ENCODE peak calls at places on chromosomes 3 and 15, in five cellular contexts. U is gastrocnemius medialis, A is foreskin fibroblast, L is heart right ventricle, R is PC-3. V is an unnamed sample.

GRCh38 chr15:30872341-30872748 is 31.4 kb upstream of the FAN1 start:
- DNase-seq in R (peak), U (no peak), L (no peak), A (peak), V (no peak)

GRCh38 chr15:74013374-74013893 is 18.9 kb downstream of the PML start:
- DNase-seq in A (no peak), L (no peak), R (no peak), U (no peak), V (no peak)

GRCh38 chr3:54835701-54836100 is 92.2 kb downstream of the LRTM1 start:
- DNase-seq in U (no peak), L (no peak), A (no peak), R (no peak), V (no peak)

GRCh38 chr3:69011331-69011730 is 2.2 kb downstream of the EOGT start:
- DNase-seq in U (no peak), A (no peak), R (no peak), L (no peak), V (no peak)

GRCh38 chr15:23647421-23648375 is at the start of gene MAGEL2:
- DNase-seq in L (no peak), A (no peak), U (no peak), R (no peak), V (no peak)

GRCh38 chr3:162134571-162134970 is 638.0 kb downstream of the OTOL1 start:
- DNase-seq in R (no peak), L (no peak), U (no peak), A (no peak), V (no peak)

GRCh38 chr3:129068291-129068886 is 7.8 kb downstream of the GP9 start:
- DNase-seq in R (no peak), L (no peak), U (no peak), A (no peak), V (no peak)

GRCh38 chr15:68417897-68418296 is 14.1 kb downstream of the ITGA11 start:
- DNase-seq in R (no peak), U (no peak), A (no peak), L (no peak), V (no peak)

GRCh38 chr15:39552546-39552945 is 28.3 kb upstream of the THBS1 start:
- DNase-seq in A (no peak), U (no peak), L (no peak), R (no peak), V (no peak)

GRCh38 chr3:98259707-98260106 is 4.3 kb upstream of the OR5H6 start:
- DNase-seq in L (no peak), R (peak), A (no peak), U (no peak), V (no peak)

GRCh38 chr15:89820651-89821611 is 6.3 kb upstream of the ANPEP start:
- DNase-seq in L (no peak), A (peak), U (no peak), R (peak), V (no peak)

GRCh38 chr3:172311217-172311616 is 137.0 kb downstream of the GHSR start:
- DNase-seq in U (no peak), R (no peak), L (no peak), A (no peak), V (no peak)

GRCh38 chr15:50151468-50151867 is 30.5 kb upstream of the SLC27A2 start:
- DNase-seq in R (no peak), A (no peak), U (no peak), L (no peak), V (no peak)

GRCh38 chr3:152554980-152555379 is 280.0 kb upstream of the P2RY1 start:
- DNase-seq in U (peak), R (no peak), L (no peak), A (peak), V (no peak)

GRCh38 chr3:190864002-190864401 is 1.5 kb upstream of the GMNC start:
- DNase-seq in U (no peak), A (no peak), L (no peak), R (no peak), V (no peak)

GRCh38 chr3:185874119-185874518 is 49.3 kb upstream of the IGF2BP2 start:
- DNase-seq in L (no peak), R (no peak), A (no peak), U (no peak), V (no peak)

GRCh38 chr15:89777073-89777820 is 1.1 kb downstream of the MESP2 start:
- DNase-seq in L (no peak), A (no peak), R (peak), U (no peak), V (no peak)

GRCh38 chr3:15934389-15935195 is 136.8 kb upstream of the ANKRD28 start:
- DNase-seq in A (no peak), U (peak), R (no peak), L (no peak), V (no peak)

GRCh38 chr3:11120091-11120845 is 34.0 kb upstream of the HRH1 start:
- DNase-seq in L (no peak), A (no peak), U (no peak), R (no peak), V (no peak)

GRCh38 chr3:43153189-43154083 is 47.6 kb upstream of the POMGNT2 start:
- DNase-seq in A (peak), R (no peak), L (peak), U (peak), V (no peak)

GRCh38 chr3:188788621-188789081 is 383.1 kb upstream of the TPRG1 start:
- DNase-seq in R (peak), A (peak), U (no peak), L (no peak), V (no peak)

GRCh38 chr3:183178833-183179549 is 16.5 kb upstream of the LAMP3 start:
- DNase-seq in L (peak), R (peak), A (peak), U (no peak), V (no peak)

GRCh38 chr15:58932791-58933310 is 628 bp downstream of the SLTM start:
- DNase-seq in R (peak), L (no peak), A (no peak), U (no peak), V (no peak)

GRCh38 chr15:83549563-83549962 is 102.4 kb downstream of the SH3GL3 start:
- DNase-seq in U (no peak), R (no peak), L (no peak), A (no peak), V (no peak)

GRCh38 chr3:42177801-42178150 is 86.6 kb downstream of the TRAK1 start:
- DNase-seq in U (no peak), L (no peak), A (no peak), R (no peak), V (no peak)

GRCh38 chr3:119375106-119375505 is 80.9 kb downstream of the ARHGAP31 start:
- DNase-seq in A (no peak), L (no peak), R (no peak), U (no peak), V (no peak)

GRCh38 chr3:29285356-29286070 is 4.6 kb downstream of the RBMS3 start:
- DNase-seq in R (peak), U (no peak), L (no peak), A (no peak), V (no peak)
- H3K4me3 ChIP-seq in R (peak), U (peak), L (no peak), A (peak), V (no peak)

DNA sequence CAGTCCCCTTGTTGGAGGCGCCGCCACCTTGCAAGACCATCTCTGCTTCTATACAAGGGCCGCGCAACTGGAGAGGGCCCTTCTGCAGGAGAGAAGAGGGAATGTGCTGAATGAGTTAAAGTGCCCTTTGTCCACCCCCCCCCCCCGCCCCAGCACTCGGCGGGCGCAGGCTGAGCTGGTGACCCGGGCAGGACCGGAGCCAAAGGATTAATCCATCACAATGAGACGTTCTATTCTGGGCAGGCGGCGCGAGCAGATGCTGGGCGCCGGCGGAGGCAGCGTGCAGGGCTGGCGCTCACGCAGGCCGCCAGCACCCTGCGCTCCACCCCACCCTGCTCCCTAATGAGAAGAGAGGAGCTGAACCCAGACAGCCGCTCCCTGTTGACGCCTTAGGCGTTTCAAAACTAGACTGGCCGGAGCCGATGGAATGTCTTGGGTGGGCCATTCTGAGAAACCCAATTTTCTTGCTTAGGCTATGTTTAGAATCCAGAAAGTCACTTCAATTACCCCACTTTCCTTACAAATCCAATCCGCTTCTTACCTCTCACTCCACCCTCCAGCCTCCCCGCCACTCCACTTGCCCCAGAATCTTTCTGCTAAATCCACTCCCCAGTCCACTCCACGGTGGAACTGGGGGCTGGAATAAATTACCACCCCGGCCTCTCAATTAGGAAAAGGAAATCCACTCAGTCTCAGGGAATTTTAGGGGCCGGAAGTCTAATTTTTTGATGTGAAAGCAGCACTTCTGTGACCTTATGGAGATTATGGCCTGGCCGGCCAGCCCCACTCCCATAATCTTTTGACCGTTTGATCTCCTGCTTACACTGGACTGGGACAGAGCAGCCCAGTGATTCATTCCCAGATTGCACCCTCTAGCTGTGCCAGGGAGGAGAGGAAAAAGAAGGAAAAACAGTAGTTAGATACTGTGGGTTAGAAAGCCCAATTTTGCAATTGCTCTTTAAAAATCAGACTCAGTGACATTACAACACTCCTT is 32.7 kb downstream of the GJD2 start:
- DNase-seq in L (peak), R (no peak), A (peak), U (peak), V (no peak)
- TF ChIP-seq CTCF in L (no peak), R (no peak), A (peak), U (no peak), V (no peak)

GRCh38 chr15:84826369-84826823 is 9.2 kb downstream of the ALPK3 start:
- DNase-seq in L (no peak), U (peak), A (no peak), R (peak), V (no peak)
- H3K4me3 ChIP-seq in L (no peak), U (no peak), A (no peak), R (no peak), V (no peak)

DNA sequence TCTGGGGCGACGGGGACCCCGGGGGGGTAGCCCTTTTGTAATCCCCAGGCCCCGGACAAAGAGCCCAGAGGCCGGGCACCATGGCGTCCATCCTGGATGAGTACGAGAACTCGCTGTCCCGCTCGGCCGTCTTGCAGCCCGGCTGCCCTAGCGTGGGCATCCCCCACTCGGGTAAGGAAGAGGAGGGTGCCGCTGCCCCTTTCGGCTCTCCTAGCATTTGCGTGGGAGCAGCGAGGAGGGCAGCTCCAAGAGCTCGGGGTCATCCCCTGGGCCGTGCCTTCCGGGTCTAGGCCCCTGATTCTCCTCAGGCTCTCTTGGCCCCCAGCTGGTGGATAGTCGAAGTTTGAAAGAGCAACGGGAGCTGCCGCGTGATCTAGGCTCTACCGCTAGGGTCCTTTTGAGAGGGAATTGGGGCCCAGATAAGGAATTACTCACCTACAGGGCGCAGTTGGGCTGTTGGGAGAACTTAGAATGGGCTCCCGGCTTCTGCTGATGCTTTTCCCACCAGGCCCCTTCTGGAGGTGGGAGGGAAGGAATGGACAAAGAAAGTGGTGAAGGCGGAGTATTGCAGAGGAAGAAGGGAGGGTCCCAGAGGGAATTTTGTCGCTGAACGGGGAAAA is 549 bp downstream of the VPS18 start:
- DNase-seq in A (peak), R (peak), U (no peak), L (peak), V (no peak)
- TF ChIP-seq CTCF in A (peak), R (peak), U (peak), L (peak), V (peak)

DNA sequence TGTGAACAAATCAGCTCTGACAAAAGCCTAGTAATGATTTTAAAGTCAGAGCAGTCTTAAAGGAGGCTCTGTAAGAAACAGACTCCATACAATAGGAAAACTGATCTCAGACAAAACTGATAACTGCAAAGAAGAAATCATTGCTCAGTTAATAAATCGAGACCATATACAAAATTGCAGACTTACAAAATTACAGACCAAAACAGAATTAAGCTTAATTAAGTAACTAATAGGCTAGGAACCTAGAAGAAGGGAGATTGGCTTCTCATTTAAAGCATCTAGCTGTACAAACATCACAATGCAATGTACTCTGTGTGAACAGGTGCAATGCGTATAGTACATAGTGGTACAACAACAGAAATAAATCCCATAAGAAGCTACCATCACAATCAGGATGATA is 46.3 kb downstream of the ZBTB20 start:
- DNase-seq in U (no peak), R (no peak), L (no peak), A (no peak), V (no peak)
- H3K4me3 ChIP-seq in U (peak), R (no peak), L (peak), A (peak), V (peak)

GRCh38 chr3:196948442-196949365 is 6.4 kb upstream of the NCBP2 start:
- DNase-seq in R (no peak), U (no peak), L (no peak), A (no peak), V (no peak)
- TF ChIP-seq CTCF in R (no peak), U (no peak), L (no peak), A (peak), V (no peak)

GRCh38 chr3:46497556-46498265 is at the start of gene RTP3:
- DNase-seq in U (no peak), R (no peak), L (no peak), A (no peak), V (no peak)
- H3K4me3 ChIP-seq in U (no peak), R (no peak), L (no peak), A (no peak), V (no peak)

DNA sequence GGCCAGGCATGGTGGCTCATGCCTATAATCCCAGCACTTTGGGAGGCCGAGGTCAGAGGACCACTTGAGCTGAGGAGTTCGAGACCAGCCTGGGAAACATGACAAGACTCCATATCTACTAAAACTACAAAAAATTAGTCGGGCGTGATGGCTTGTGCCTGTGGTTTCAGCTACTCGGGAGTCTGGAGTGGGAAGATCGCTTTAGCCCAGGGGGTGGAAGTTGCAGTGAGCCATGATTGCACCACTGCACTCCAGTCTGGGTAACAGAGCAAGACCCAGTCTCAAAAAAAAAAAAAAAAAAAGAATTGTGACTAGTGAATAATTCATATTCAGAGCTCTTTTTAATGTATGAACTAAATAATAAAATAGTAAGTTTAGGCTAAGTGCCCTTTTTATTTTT is 87.8 kb upstream of the TSEN2 start:
- DNase-seq in A (no peak), R (no peak), L (no peak), U (no peak), V (no peak)
- TF ChIP-seq CTCF in A (no peak), R (no peak), L (no peak), U (no peak), V (no peak)

DNA sequence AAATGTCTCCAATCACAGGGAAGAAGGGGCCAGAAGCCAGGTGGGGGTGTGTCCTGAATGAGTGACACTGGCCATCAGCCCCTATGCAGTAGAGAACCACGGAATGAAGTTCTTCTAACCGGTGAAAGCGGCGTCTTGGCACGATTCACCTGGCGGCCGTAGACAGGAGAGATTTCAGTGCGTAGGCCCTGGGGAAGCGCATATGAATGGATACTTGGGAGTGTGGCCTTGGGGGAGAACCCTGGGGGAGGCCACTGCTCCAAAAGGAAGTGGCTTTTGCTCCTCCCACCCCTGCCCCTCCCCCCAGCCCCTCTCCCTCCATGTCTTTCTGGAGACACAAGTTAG is 43.6 kb downstream of the RBPMS2 start:
- DNase-seq in R (no peak), A (no peak), L (no peak), U (no peak), V (no peak)
- H3K4me3 ChIP-seq in R (no peak), A (no peak), L (no peak), U (no peak), V (no peak)

GRCh38 chr3:55877703-55878102 is 390.6 kb upstream of the WNT5A start:
- DNase-seq in U (no peak), L (no peak), A (no peak), R (no peak), V (no peak)
- TF ChIP-seq CTCF in U (no peak), L (no peak), A (no peak), R (no peak), V (no peak)